ENCODE peak calls at places on chromosomes 16 and 17, in six cellular contexts. R is thyroid gland, P is RWPE2, Z is tibial nerve, L is heart left ventricle, A is cardiac muscle cell. S is an unnamed sample. For H3K4me1, the result is how much of the 10 kb centered on the place peaks cover.

GRCh38 chr17:72104164-72104862 is 16.5 kb upstream of the SOX9 start:
- DNase-seq in A (no peak), Z (no peak), P (no peak), L (no peak), R (peak), S (no peak)

GRCh38 chr16:14378131-14378551 is 251.9 kb downstream of the PARN start:
- DNase-seq in A (no peak), Z (no peak), P (no peak), L (no peak), R (no peak), S (peak)

GRCh38 chr16:11964761-11965539 is at the start of gene TNFRSF17:
- DNase-seq in Z (no peak), P (peak), L (no peak), R (peak), A (no peak), S (no peak)

GRCh38 chr17:42271277-42271922 is 4.8 kb downstream of the STAT5B start:
- DNase-seq in Z (no peak), A (no peak), R (no peak), P (no peak), L (no peak), S (no peak)

GRCh38 chr16:9015489-9015888 is 51.8 kb upstream of the USP7 start:
- DNase-seq in P (no peak), A (no peak), R (no peak), L (no peak), Z (no peak), S (no peak)

GRCh38 chr17:57899391-57899790 is 49.5 kb upstream of the MRPS23 start:
- DNase-seq in P (no peak), Z (no peak), R (peak), L (no peak), A (no peak), S (peak)

GRCh38 chr17:41773190-41773588 is 13.3 kb downstream of the JUP start:
- DNase-seq in A (peak), P (peak), Z (no peak), R (peak), L (peak), S (peak)

GRCh38 chr16:27230562-27230991 is 27.3 kb downstream of the KDM8 start:
- DNase-seq in L (no peak), Z (no peak), R (no peak), A (peak), P (peak), S (no peak)

GRCh38 chr17:55295411-55296170 is 30.8 kb downstream of the HLF start:
- DNase-seq in R (peak), A (peak), Z (peak), L (peak), P (no peak), S (peak)

GRCh38 chr17:78589031-78589675 is 12.0 kb upstream of the DNAH17 start:
- DNase-seq in L (no peak), P (no peak), Z (no peak), R (no peak), A (no peak), S (no peak)

GRCh38 chr17:50094753-50095616 is at the start of gene PDK2:
- DNase-seq in A (peak), L (peak), Z (peak), R (peak), P (peak), S (peak)

GRCh38 chr17:933168-934083 is 46.1 kb downstream of the NXN start:
- DNase-seq in L (no peak), P (no peak), Z (no peak), A (peak), R (peak), S (no peak)

DNA sequence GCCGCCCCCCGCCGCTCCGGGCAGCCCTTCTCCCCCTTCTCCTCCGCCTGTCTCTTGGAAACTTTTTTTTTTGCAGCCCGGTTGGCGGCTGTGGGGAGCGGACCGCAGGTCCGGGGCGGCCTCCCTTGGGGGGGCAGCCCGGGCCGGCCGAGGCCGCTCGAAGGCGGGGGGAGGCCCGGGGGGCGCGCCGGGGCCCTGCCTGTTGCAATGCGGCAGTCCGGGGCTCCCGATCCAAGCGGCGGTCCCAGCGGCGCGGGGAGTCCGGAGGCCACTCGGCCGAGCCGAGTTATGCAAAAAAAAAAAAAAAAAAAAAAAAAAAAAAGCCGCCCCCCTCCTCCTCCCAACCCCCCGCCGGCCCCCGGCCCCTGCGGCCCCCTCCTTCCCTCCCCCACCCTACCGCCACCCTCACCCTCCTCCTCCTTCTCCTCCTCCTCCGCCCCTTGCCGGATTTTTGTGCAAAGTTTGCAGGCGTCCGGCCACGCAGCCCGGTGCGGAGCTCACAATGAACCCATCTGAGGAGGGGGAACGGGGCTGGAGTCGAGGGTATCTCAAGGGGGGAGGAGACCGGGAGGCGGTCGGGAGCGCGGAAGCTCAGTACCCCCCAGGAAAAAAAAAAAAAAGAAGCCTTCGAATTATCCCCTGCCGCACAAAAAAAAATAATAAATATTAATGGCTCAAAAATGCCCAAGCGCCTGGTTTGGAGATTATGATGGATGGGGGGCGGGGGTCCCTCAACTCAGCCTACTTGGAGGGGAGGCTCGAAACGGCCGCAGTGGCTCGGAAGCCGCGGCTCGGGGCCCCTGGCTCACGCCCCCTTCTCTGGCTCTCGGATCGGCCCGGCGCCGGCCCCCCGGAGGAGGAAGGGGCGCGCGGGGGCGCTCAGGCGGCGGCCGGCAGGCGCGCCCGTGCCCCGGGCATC is at the start of gene ZNF423:
- DNase-seq in Z (no peak), L (no peak), P (no peak), R (peak), A (peak), S (peak)
- H3K4me1 ChIP-seq in Z (under half), L (under half), P (under half), R (under half), A (under half), S (under half)

DNA sequence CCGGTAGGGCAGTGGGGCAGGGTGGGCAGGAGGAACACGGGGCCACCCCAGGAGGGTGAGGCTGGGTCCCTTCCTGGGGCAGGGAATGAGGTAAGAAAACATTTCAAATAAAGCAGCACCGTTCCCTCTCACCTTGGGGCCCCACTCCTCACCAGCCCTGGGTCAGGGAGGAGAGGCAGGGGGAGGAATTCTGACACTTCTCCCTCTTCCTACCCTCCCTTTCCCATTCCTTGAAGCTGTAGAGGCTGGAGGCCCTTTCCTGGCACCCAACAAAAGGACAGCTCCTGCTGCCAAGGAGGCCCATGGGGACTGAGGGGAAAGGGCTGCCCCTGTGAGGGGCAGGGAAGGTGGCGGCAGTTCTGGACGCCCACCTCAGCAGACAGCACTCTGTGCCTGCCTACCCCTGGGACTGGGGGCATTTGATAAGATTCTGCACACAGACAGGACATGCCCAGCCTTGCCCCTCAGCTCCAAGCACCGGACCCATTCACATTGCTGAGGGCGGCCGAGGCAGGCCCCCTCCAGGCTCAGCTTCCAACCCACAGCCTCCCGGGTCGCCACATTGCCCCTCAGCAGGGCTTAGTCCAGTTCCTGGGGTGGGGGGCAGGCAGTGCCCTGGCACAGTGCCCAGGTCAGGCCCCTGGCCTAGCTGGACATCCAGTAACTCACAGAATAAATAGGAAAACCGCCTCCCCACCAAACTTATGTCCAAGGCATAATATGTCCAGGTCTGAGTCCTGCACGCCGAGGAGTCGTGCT is 6.2 kb downstream of the ATXN7L3 start:
- DNase-seq in R (no peak), A (no peak), L (no peak), P (no peak), Z (no peak), S (no peak)
- H3K27ac ChIP-seq in R (no peak), A (peak), L (no peak), P (peak), Z (no peak), S (no peak)

DNA sequence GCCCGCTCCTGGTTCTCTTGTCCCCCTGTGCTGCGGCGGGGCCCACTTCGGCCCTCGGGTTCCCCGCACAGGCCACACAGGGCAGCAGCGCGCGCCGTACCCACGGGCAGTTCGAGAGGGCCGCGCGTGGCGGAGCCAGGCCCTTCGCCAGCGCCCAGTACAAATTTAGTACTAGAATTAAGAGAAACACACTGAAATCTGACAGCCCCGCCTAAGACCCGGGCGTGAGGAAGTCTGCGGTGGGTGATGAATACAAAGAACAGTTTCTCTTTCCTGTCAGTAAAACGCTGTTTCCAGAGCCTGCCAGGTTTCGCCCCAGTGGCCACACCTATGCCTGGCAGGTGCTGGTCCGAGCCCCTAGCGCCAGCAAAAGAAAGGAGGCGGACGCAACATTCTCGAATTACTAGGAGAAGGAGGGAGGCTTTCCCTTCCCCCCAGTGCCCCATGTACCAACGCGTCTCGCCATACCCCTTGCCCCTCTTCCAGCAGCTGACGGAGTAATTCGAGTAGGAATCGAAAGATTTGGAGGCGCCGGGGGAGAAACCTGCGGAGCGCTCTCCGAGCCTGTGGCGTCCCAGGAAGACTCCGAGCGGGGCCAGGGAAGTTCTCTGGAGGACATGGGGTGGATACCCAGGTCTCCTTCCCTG is 591 bp upstream of the SLFN5 start:
- DNase-seq in P (peak), A (peak), L (peak), Z (peak), R (peak), S (peak)
- TF ChIP-seq CTCF in P (peak), A (peak), L (peak), Z (peak), R (no peak), S (peak)

GRCh38 chr17:20184191-20184590 is 175.0 kb downstream of the SPECC1 start:
- DNase-seq in A (no peak), P (no peak), R (no peak), Z (no peak), L (no peak), S (no peak)
- H3K4me1 ChIP-seq in A (under half), P (under half), R (under half), Z (under half), L (under half), S (under half)

GRCh38 chr16:79408355-79408754 is 192.2 kb downstream of the MAF start:
- DNase-seq in L (no peak), Z (no peak), R (no peak), A (no peak), P (no peak), S (no peak)
- H3K27ac ChIP-seq in L (no peak), Z (no peak), R (no peak), A (no peak), P (no peak), S (no peak)